ENCODE peak calls at places on chromosomes 13 and 19, in seven cellular contexts. M is AG09319; O is T-helper 2 cell treated with Interferon-gamma antibody and Interleukin-4, amounts not matched to agents 5 μg/mL and 100 μg/mL, for 36 hours; U is tibial artery; F is stimulated activated CD8-positive, alpha-beta memory T cell treated with anti-CD3 and anti-CD28 coated beads, Interleukin-4, amount 100 ng/mL, for 4 hours; K is caudate nucleus; Y is KG1. V is an unnamed sample.

GRCh38 chr13:32838985-32839384 is 177.2 kb upstream of the KL start:
- DNase-seq in M (no peak), O (no peak), U (no peak), F (no peak), K (no peak), Y (no peak), V (no peak)

GRCh38 chr19:39740395-39740794 is 2.6 kb upstream of the CLC start:
- DNase-seq in M (no peak), O (peak; percentile 18), U (no peak), F (no peak), K (no peak), Y (no peak), V (no peak)

GRCh38 chr13:91154954-91155353 is 192.5 kb upstream of the MIR17HG start:
- DNase-seq in M (no peak), O (no peak), U (peak; percentile 28), F (no peak), K (no peak), Y (no peak), V (no peak)

GRCh38 chr13:39415003-39415402 is 188.0 kb downstream of the LHFPL6 start:
- DNase-seq in M (no peak), O (no peak), U (peak; percentile 45), F (no peak), K (no peak), Y (no peak), V (no peak)

GRCh38 chr13:112078216-112078615 is 11.3 kb downstream of the SOX1 start:
- DNase-seq in M (no peak), O (no peak), U (no peak), F (no peak), K (no peak), Y (no peak), V (no peak)

GRCh38 chr13:98769736-98770135 is 17.3 kb upstream of the SLC15A1 start:
- DNase-seq in M (no peak), O (no peak), U (no peak), F (no peak), K (no peak), Y (no peak), V (no peak)

GRCh38 chr13:59531571-59532091 is 632.1 kb downstream of the DIAPH3 start:
- DNase-seq in M (peak; percentile 44), O (no peak), U (peak; percentile 83), F (no peak), K (no peak), Y (peak; percentile 59), V (no peak)

GRCh38 chr13:110888390-110888789 is 26.5 kb downstream of the ANKRD10 start:
- DNase-seq in M (no peak), O (no peak), U (no peak), F (no peak), K (no peak), Y (no peak), V (no peak)

GRCh38 chr13:32384702-32385101 is 43.2 kb downstream of the N4BP2L1 start:
- DNase-seq in M (no peak), O (no peak), U (no peak), F (no peak), K (no peak), Y (no peak), V (no peak)

GRCh38 chr19:16506961-16507360 is 10.8 kb downstream of the C19orf44 start:
- DNase-seq in M (no peak), O (no peak), U (no peak), F (no peak), K (no peak), Y (no peak), V (no peak)

V was measured in GM04503.